ENCODE peak calls at places on chromosomes 13 and 19, in seven cellular contexts. A, N, V, E, T, I and W are unnamed samples.

GRCh38 chr13:47976325-47976724 is 24.7 kb downstream of the SUCLA2 start:
- DNase-seq in N (no peak), V (no peak), I (no peak), T (no peak), E (no peak), A (no peak), W (no peak)

GRCh38 chr13:44128522-44128921 is 245.1 kb upstream of the SERP2 start:
- DNase-seq in A (no peak), V (no peak), E (no peak), I (no peak), T (peak), N (no peak), W (no peak)

GRCh38 chr19:57686727-57687126 is 5.0 kb downstream of the ZNF551 start:
- DNase-seq in V (no peak), I (no peak), T (no peak), A (no peak), E (no peak), N (no peak), W (no peak)

GRCh38 chr19:53892981-53893325 is 11.0 kb downstream of the PRKCG start:
- DNase-seq in N (no peak), E (no peak), I (no peak), T (no peak), V (no peak), A (no peak), W (no peak)

GRCh38 chr19:41156207-41156606 is 36.8 kb upstream of the CYP2S1 start:
- DNase-seq in N (no peak), V (no peak), I (no peak), A (no peak), T (no peak), E (no peak), W (no peak)

GRCh38 chr19:34350161-34350561 is 14.8 kb upstream of the GPI start:
- DNase-seq in T (no peak), N (no peak), E (no peak), I (no peak), V (no peak), A (no peak), W (no peak)

GRCh38 chr13:87680298-87680697 is 9.1 kb downstream of the SLITRK5 start:
- DNase-seq in A (no peak), E (no peak), I (no peak), T (no peak), N (no peak), V (no peak), W (no peak)

GRCh38 chr19:12833747-12834417 is 497 bp downstream of the RTBDN start:
- DNase-seq in T (no peak), I (no peak), N (no peak), A (no peak), E (no peak), V (no peak), W (no peak)

GRCh38 chr19:42488783-42489521 is 39.3 kb downstream of the CEACAM1 start:
- DNase-seq in A (no peak), N (no peak), I (no peak), T (no peak), V (no peak), E (no peak), W (no peak)

GRCh38 chr13:81987677-81988357 is 1646.9 kb upstream of the SPRY2 start:
- DNase-seq in V (no peak), I (no peak), E (no peak), A (no peak), T (no peak), N (no peak), W (no peak)

GRCh38 chr13:24097667-24098066 is 62.9 kb upstream of the SPATA13 start:
- DNase-seq in I (no peak), E (no peak), T (no peak), N (no peak), A (no peak), V (no peak), W (no peak)

GRCh38 chr19:46787331-46788100 is 878 bp downstream of the SLC1A5 start:
- DNase-seq in E (peak), N (no peak), T (peak), I (peak), A (peak), V (no peak), W (peak)

GRCh38 chr19:3670796-3671679 is 29.2 kb downstream of the PIP5K1C start:
- DNase-seq in I (peak), T (peak), N (no peak), E (peak), A (peak), V (no peak), W (no peak)

GRCh38 chr19:40959338-40959737 is 31.7 kb upstream of the CYP2B6 start:
- DNase-seq in T (no peak), N (no peak), I (no peak), V (no peak), A (no peak), E (no peak), W (no peak)

GRCh38 chr13:27792393-27793218 is at the start of gene GSX1:
- DNase-seq in V (no peak), T (peak), N (peak), A (peak), E (peak), I (no peak), W (peak)

DNA sequence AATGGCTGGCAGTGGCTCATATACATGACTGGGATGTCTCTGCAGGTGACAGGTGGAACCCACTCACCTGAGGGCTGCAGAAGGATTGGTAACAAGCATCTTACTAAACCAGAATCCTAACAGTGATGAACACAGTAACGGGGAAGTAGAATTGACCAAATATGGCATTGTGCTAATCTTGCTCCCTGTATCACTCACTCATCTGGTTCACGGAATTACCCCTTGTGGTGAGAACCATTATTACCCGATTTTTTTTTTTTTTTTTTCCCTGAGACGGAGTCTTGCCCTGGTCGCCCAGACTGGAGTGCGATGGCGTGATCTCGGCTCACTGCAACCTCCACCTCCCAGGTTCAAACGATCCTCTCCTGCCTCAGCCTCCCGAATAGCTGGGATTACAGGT is 69.5 kb downstream of the PTPRS start:
- DNase-seq in A (no peak), T (no peak), E (no peak), I (no peak), V (no peak), N (no peak), W (no peak)
- TF ChIP-seq CTCF in A (no peak), T (no peak), E (peak), I (no peak), V (no peak), N (peak), W (no peak)

DNA sequence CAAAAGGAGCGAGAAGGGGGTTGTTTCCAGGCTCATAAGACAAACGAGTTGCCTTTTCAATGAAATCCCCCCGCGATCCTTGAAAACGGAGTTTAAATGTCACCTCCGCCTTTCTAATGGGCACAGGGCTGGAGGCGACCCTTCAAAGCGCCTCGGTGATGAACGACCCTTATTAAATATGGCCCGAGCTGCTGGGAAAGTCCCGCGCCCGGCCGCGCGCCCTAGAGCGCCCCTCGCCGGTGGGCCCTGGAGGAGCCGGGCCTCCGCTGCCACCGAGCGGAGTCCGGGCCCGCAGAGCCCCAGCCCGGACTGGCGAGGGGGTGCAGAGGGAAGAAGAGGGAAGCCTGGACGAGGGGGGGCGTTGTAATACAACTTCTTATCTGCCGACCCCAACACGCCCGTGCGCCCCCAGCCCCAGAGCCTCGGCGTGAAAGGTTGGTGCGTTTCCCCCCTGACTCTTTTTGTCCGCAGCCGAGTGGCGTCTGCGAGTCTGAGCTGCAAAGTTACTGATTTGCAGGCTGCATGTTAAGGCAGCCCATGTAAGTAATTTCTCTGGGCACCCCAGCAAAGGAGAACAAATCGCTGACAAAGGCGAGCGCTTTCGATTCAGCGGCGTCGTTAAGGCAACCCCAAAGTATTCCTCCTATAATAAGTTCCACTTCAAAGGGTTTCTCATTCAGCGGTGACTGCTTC is 11.9 kb downstream of the ZIC5 start:
- DNase-seq in E (no peak), I (no peak), T (no peak), V (peak), A (no peak), N (no peak), W (no peak)
- TF ChIP-seq CTCF in E (no peak), I (no peak), T (no peak), V (no peak), A (no peak), N (peak), W (no peak)

DNA sequence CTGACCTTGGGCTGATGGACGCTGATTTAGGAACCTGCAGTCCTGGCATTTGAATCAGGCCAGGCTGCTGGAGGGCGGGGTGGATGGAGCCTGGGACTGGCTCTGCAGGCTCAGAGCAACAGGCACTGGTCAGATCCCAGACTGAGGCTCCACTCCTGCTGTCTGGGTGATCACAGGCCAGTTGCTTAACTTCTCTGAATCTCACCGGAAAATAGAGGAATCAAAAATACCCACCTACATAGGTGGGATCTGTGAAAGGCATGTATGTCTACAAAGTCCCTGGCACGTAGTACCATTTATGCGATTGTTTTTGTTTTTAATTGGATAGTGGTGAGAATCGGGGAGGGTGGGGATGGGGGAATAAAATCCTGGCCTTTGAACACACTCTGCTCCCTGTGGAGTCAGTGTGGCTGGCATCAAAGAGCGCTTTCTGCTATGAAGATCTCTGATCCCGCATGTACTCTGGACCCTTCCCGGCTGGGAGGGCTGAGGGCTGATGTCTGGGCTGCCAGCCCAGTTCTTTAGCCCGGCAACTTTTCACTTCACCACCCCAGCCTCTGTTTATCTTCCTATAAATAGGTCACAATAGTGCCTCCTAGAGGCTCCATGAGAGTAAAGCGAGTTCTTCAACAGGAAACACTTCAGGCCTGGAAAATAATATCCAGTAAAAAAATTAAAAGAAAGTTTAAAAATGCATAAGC is 292.3 kb downstream of the ZNF536 start:
- DNase-seq in T (peak), E (peak), A (no peak), V (no peak), N (no peak), I (no peak), W (no peak)
- TF ChIP-seq CTCF in T (peak), E (peak), A (peak), V (peak), N (peak), I (no peak), W (no peak)

DNA sequence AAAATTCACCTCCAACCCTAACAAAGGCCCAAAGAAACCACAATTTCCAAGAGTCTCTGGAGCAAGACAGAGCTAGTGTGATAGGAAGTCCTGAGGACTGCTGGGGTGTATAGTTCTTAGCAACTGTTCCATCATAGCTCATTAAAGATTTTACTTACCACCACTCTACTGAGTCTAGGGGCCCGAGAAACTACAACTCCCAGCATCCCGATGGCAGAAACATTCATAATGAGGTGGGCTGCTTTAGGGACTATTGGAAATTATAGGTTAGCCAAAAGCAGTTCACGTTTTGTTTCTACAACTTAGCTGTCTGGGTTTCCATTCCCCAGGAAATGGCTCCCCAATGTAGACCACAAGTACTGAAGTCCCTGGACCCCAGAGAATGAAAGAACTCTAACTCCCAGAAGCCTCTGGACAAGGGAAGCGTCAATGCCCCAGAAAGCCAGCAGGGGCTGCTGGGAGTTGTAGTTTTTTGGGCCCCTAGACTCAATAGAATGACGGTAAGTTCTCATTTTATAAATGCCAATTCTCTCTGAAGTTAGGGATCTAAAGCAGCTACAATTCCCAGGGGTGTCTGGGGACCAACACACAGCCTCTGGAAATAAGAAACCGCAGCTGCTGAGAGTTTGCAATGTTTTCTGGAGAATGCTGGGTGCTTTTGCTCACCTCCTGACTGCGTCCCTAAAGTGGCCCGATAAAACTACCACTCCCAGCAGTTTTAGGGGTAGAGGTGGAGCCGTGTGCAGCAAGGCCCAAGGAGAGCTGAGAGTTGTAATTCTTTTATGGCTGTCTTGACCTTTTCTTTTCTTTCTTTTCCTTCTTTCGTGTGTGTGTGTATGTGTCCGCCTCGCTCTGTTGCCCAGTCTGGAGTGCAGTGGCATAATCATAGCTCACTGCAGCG is 11.1 kb downstream of the FTL start:
- DNase-seq in I (no peak), N (no peak), T (no peak), A (no peak), E (no peak), V (no peak), W (no peak)
- TF ChIP-seq CTCF in I (no peak), N (no peak), T (no peak), A (no peak), E (peak), V (no peak), W (no peak)

DNA sequence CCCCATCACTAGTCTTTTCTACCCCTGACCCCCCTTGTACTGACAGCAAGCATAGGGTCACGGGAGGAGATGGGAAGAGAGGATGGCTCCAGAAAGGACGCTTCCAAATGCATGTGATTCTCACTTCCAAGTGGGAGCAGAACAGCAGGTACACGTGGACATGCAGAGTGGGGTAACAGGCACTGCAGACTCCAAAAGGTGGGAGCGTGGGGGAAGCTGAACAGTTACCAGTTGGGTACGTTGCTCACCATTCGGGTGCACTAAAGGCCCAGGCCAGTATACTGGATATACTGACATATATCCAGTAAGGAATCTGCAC is 2.3 kb upstream of the ETV2 start:
- DNase-seq in N (no peak), A (no peak), T (no peak), V (no peak), I (no peak), E (no peak), W (no peak)
- TF ChIP-seq CTCF in N (no peak), A (no peak), T (no peak), V (no peak), I (no peak), E (no peak), W (no peak)

DNA sequence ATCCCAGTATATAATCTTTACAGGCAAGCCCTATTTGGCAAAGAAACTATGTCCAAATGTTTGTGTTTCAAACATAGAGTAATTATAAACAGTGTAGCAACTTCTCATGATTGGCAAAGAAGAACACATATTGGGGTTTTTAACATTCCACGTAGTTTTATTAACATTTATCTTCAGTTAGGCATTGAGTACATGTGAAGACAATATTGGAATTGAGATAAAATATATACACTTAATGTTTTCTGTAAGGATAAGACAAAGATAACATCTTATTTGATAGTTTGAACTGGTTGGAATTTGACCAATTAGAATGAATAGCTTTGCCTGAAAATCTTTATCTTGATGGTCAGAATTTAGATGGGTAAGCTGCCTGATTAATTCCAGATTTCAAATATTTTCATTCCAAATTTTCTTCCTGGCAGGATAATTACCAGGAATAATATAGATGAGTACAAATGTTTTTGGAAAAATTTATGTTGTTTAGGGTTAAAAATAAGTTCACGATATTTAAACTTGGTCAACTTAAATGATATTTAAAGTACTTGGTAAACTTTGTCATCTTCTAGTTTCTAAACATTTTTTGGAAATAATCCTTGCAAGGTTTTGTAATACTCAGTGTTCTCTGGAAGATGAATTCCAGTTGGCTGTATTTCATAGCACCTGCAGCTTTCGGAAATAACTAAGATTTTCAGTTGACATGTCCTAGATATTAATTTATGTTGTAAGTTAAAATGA is 536.5 kb upstream of the SPRY2 start:
- DNase-seq in V (no peak), N (no peak), E (no peak), T (no peak), I (no peak), A (no peak), W (no peak)
- TF ChIP-seq CTCF in V (no peak), N (no peak), E (no peak), T (no peak), I (no peak), A (no peak), W (no peak)

DNA sequence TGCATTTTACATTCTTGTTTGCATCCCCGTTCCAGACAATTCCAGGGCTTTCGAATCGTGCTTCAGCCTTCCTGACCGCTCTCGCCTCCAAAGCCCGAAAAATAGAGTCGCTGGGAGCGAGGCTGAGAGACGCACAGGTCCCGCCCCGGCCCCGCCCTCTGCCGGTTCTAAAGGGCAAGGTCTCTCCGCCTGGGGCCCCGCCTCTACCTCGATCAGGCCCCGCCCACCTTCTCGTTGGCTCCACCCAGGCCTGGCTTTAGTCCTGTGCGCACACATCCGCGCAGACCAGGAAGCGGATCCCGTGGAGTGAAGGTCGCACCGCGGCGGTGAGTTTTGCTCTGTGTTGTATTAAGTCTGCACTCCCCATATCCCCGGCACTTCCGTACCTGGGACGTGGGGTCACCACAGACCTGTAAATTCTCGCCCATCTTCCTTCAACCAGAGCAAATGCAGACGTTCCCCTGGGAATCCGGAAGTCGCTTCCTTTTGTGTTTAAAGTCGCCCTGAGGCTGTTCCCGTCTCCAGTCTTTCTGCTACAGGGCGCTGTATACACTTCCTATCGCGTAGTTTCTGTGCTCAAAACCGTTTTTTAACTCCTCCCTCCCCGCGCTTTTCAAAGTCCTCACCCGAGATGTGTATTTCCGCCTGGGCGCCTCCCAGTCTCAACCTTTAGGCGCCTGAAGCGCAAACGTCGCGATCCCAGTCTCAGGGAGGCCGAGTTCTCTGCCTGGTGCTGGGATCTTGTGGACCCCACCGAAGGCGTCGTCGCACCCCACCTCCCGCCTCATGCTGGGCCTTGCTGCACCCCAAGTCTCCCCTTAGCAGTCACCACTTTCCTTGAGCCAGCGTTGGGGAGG is at the start of gene ZNF701:
- DNase-seq in V (peak), E (peak), T (peak), A (peak), N (peak), I (peak), W (peak)
- TF ChIP-seq CTCF in V (no peak), E (peak), T (peak), A (peak), N (peak), I (peak), W (no peak)

GRCh38 chr13:49652691-49653305 is 24.5 kb downstream of the ARL11 start:
- DNase-seq in N (no peak), E (no peak), T (no peak), V (no peak), A (no peak), I (no peak), W (no peak)
- TF ChIP-seq CTCF in N (peak), E (peak), T (peak), V (peak), A (peak), I (peak), W (no peak)

DNA sequence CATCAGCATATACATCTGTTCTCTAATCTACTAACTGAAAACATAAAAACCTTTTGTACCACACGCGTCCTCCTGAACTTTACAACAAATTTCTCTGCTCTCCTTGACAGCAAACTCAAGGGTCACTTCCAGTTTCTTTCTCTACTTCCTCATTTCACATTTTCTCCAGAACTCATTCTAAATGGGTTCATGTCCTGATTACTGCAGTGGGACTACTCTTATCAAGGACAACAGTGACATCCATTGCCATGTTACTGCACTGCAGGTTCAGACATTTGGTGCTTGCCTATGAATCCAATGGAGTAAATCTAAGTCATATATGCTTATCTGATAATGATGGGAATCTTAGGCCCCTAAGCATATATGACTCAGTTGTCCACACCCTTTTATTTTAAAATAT is 35.3 kb downstream of the FPR3 start:
- DNase-seq in T (no peak), I (no peak), V (no peak), N (no peak), E (no peak), A (no peak), W (no peak)
- TF ChIP-seq CTCF in T (no peak), I (no peak), V (peak), N (no peak), E (no peak), A (no peak), W (no peak)